ENCODE peak calls at places on chromosome 12, in four cellular contexts. G is CD8-positive, alpha-beta memory T cell; X is H9; U is sigmoid colon. H is an unnamed sample.

GRCh38 chr12:10221846-10222245 is 9.2 kb downstream of the GABARAPL1 start:
- DNase-seq in X (no peak), U (no peak), G (no peak), H (no peak)

GRCh38 chr12:88093573-88093972 is 48.3 kb downstream of the CEP290 start:
- DNase-seq in G (no peak), X (no peak), U (no peak), H (no peak)

GRCh38 chr12:131135311-131135785 is 181.6 kb downstream of the ADGRD1 start:
- DNase-seq in U (no peak), G (no peak), X (peak; percentile 12), H (no peak)

GRCh38 chr12:47981496-47982260 is 18.3 kb downstream of the TMEM106C start:
- DNase-seq in U (no peak), X (no peak), G (no peak), H (no peak)

GRCh38 chr12:115481141-115481540 is 796.4 kb downstream of the MED13L start:
- DNase-seq in X (no peak), U (no peak), G (no peak), H (no peak)

GRCh38 chr12:15520083-15520482 is 197.8 kb downstream of the PTPRO start:
- DNase-seq in U (no peak), X (peak; percentile 40), G (no peak), H (no peak)

GRCh38 chr12:12987421-12987820 is 12.6 kb downstream of the HEBP1 start:
- DNase-seq in G (no peak), X (no peak), U (no peak), H (no peak)

GRCh38 chr12:49098035-49098451 is 3.4 kb upstream of the DHH start:
- DNase-seq in U (no peak), G (peak; percentile 59), X (peak; percentile 87), H (no peak)

GRCh38 chr12:26939192-26939832 is 1.0 kb downstream of the FGFR1OP2 start:
- DNase-seq in U (no peak), X (no peak), G (peak; percentile 22), H (no peak)

GRCh38 chr12:81170072-81170471 is 92.2 kb downstream of the ACSS3 start:
- DNase-seq in X (no peak), U (no peak), G (no peak), H (no peak)

GRCh38 chr12:5088586-5089264 is 45.0 kb downstream of the KCNA5 start:
- DNase-seq in G (no peak), X (no peak), U (no peak), H (no peak)

GRCh38 chr12:538731-539539 is 79.2 kb downstream of the B4GALNT3 start:
- DNase-seq in U (no peak), G (peak; percentile 88), X (no peak), H (peak; percentile 35)

DNA sequence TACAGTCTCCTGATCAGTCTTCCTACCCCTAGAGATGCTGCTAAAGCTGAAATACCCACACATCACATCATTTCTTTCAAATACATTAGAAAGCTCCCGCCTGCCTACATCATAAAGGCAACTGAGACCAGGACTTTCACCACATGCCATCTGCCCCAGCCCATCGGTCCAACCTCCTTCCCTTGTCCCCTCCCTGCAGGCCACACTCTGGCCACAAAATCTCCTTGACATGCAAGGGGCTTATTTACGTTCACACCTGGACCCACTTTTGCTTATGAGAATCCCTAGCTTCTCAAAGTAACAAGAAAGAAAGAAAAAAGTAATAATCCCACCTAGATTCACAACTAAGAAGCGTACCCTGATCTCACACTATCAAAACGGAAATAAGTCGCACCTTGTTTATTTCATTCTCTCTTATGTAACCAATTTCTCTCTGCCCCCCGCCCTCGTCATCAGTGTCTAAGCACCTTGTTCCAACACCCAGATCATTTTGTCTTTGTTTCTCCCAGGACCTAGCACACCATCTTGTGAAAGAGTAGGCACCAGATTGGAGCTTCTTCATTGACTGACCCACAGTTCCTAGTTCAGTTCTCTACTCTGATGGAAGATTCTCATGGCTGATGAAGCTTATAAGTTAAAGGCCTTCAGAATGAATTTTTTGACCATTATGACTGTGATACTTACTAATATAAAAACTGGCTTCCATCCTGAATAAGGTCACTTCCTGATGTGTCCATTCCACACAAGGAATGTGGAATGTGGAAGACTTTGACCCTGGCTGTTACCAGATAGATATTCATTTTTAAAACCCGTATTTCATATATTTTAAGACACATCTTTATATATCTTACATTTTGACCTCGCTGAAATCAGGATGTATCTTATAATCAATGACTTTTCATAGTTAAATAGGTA is 7.7 kb downstream of the WSB2 start:
- DNase-seq in X (no peak), G (no peak), U (no peak), H (no peak)
- H3K4me1 ChIP-seq in X (no peaks in the 10 kb centered on the region), G (peaks cover 7% of the 10 kb centered on the region), U (peaks cover 34% of the 10 kb centered on the region), H (no peaks in the 10 kb centered on the region)

DNA sequence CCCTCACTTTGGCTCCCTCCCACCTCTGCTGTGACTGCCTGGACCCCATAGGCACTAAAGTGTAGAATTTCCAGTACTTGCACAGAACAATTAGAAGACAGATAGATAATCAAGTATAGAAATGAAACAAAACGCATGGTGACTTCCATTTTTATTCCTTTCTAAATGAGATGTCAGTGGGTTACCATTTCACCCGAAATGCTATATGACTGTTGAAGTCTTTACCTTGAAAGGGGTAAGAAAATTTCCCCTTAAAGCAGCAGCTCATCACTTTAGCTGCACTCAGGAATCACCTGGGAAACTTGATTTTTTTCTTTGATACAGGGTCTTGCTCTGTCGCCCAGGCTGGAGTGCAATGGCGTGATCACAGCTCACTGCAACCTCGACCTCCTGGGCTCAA is 12.5 kb upstream of the KSR2 start:
- DNase-seq in X (no peak), G (no peak), U (no peak), H (no peak)
- H3K4me1 ChIP-seq in X (peaks cover 2% of the 10 kb centered on the region), G (no peaks in the 10 kb centered on the region), U (no peaks in the 10 kb centered on the region), H (no peaks in the 10 kb centered on the region)

GRCh38 chr12:90456248-90456647 is 498.7 kb downstream of the CCER1 start:
- DNase-seq in G (no peak), X (no peak), U (no peak), H (no peak)

DNA sequence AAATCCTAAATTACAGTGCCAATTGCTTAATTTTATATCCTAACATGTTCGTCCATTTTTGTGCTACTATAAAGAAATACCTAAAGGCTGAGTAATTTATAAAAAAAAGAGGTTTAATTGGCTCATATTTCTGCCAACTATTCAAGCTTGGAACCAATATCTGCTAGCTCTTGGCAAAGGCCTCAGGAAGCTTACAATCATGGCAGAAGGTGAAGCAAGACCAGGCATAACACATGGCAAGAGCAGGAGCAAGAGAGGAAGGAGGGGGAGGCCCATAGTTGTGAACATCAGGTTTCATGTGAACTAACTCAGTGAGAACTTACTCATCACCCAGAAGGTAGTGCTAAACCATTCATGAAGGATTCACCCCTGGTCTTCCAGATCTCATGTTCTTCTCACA is 494.3 kb downstream of the CCER1 start:
- DNase-seq in G (no peak), X (no peak), U (no peak), H (no peak)
- H3K4me1 ChIP-seq in G (no peaks in the 10 kb centered on the region), X (no peaks in the 10 kb centered on the region), U (no peaks in the 10 kb centered on the region), H (no peaks in the 10 kb centered on the region)

GRCh38 chr12:11826607-11827006 is 177.1 kb downstream of the ETV6 start:
- DNase-seq in G (no peak), U (no peak), X (no peak), H (no peak)
- H3K4me1 ChIP-seq in G (peaks cover 9% of the 10 kb centered on the region), U (peaks cover 80% of the 10 kb centered on the region), X (peaks cover 21% of the 10 kb centered on the region), H (no peaks in the 10 kb centered on the region)

DNA sequence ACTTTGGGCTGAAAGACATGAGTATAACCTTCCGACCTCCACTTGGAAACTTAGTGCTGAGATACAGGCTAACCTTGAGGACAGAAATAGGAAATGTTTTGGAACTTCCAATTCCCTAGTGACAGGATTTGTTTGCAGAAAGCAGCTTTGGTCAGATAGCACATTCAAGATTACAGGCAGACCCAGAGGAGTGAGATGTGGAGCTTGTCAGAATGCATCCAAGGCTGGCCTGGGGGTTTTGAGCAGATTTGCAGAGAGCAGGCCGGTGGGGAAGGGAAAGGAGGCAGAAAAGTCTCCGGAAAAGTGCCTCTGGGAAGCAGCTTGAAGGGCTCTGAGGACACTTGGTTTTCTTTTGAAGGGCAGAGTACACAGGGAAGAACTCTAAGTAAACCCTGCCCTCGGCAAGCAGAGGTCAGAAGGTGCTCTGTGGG is 180.3 kb downstream of the ETV6 start:
- DNase-seq in U (no peak), G (no peak), X (no peak), H (no peak)
- H3K4me1 ChIP-seq in U (peaks cover 70% of the 10 kb centered on the region), G (no peaks in the 10 kb centered on the region), X (peaks cover 10% of the 10 kb centered on the region), H (no peaks in the 10 kb centered on the region)

DNA sequence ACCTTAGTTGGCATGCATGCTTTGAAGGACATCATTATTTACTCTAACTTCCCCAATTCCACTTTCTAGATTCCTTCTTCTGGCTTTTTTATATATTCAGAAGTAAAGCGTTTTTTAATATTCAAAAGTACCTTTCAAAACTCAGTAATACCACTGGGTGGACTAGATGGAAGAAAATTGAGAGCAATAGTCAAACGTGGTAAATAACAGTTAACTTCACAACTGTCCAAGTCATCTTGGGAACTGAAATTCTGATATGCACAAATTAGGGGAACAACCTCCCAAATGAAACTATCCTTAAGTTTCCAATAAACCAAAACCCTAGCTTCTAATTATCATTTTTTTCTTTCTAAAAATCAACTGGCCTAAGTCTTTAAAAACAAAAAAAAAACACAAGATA is 9.0 kb downstream of the SINHCAF start:
- DNase-seq in X (no peak), U (no peak), G (no peak), H (no peak)
- H3K4me1 ChIP-seq in X (peaks cover 7% of the 10 kb centered on the region), U (peaks cover 34% of the 10 kb centered on the region), G (peaks cover 69% of the 10 kb centered on the region), H (no peaks in the 10 kb centered on the region)

DNA sequence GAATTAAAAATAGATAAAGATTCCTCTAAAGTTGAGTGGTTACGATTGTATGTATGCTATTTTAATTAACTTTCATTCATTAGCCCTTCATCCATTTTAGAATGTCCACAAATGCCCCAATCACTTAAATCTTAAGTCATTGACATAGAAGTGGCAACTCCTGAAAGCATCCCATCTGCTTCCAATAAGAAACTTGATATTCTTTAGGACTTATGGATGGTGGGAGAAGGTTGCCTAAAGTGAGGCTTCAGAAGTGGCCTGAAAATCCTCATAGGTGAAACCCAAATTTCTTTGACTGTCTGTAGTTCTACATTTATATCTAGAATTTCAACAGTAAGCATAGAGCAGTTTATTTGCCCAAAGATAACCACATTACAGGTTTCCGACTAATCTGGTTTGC is 161.7 kb upstream of the HMGA2 start:
- DNase-seq in X (no peak), G (no peak), U (no peak), H (no peak)
- H3K4me1 ChIP-seq in X (peaks cover 3% of the 10 kb centered on the region), G (no peaks in the 10 kb centered on the region), U (no peaks in the 10 kb centered on the region), H (no peaks in the 10 kb centered on the region)